ENCODE peak calls at places on chromosomes 4 and X, in seven cellular contexts. C is neural crest cell; X is mesothelial cell of epicardium; B is tibial artery; M is MM.1S; J is CD4-positive, alpha-beta T cell; Y is natural killer cell. Z is an unnamed sample.

GRCh38 chr4:150514709-150515108 is 67.2 kb upstream of the MAB21L2 start:
- DNase-seq in J (no peak), X (no peak), C (no peak), M (no peak), B (no peak), Y (no peak), Z (no peak)

GRCh38 chrX:96394566-96394965 is 290.1 kb upstream of the DIAPH2 start:
- DNase-seq in C (no peak), Y (no peak), B (no peak), M (no peak), X (no peak), J (no peak), Z (no peak)

GRCh38 chr4:86357608-86358007 is 2.2 kb downstream of the MAPK10 start:
- DNase-seq in Y (no peak), M (no peak), B (no peak), X (no peak), J (no peak), C (no peak), Z (no peak)

GRCh38 chr4:1843852-1844251 is 12.1 kb downstream of the LETM1 start:
- DNase-seq in J (no peak), M (no peak), C (no peak), B (peak), X (no peak), Y (no peak), Z (no peak)

GRCh38 chrX:150869450-150869849 is 29.0 kb downstream of the CD99L2 start:
- DNase-seq in J (no peak), C (no peak), M (no peak), X (no peak), B (no peak), Y (no peak), Z (no peak)

GRCh38 chrX:44431206-44431605 is 87.7 kb upstream of the EFHC2 start:
- DNase-seq in J (no peak), C (no peak), B (no peak), Y (no peak), X (no peak), M (no peak), Z (no peak)

GRCh38 chr4:143482753-143483362 is 30.6 kb upstream of the SMARCA5 start:
- DNase-seq in J (no peak), Y (no peak), C (peak), B (no peak), X (no peak), M (peak), Z (peak)

GRCh38 chrX:72100824-72101351 is 30.8 kb downstream of the RTL5 start:
- DNase-seq in Y (peak), M (peak), J (peak), C (no peak), X (no peak), B (no peak), Z (peak)

GRCh38 chr4:119795986-119796578 is 167.5 kb upstream of the PDE5A start:
- DNase-seq in J (no peak), X (no peak), M (no peak), C (no peak), Y (no peak), B (no peak), Z (no peak)

GRCh38 chr4:134501973-134502372 is 300.4 kb upstream of the PABPC4L start:
- DNase-seq in C (no peak), Y (no peak), M (no peak), X (no peak), J (no peak), B (no peak), Z (no peak)

GRCh38 chrX:49862093-49862492 is 17.2 kb upstream of the USP27X start:
- DNase-seq in X (no peak), Y (no peak), M (no peak), B (no peak), C (no peak), J (no peak), Z (no peak)

GRCh38 chr4:174853629-174854028 is 24.6 kb upstream of the GLRA3 start:
- DNase-seq in Y (no peak), B (no peak), M (no peak), J (no peak), C (no peak), X (no peak), Z (no peak)

GRCh38 chr4:145619639-145619996 is 433 bp downstream of the MMAA start:
- DNase-seq in C (no peak), B (peak), X (no peak), Y (no peak), M (no peak), J (peak), Z (no peak)

GRCh38 chr4:37157403-37158167 is 87.0 kb upstream of the NWD2 start:
- DNase-seq in Y (no peak), C (no peak), J (no peak), M (no peak), B (no peak), X (no peak), Z (no peak)

GRCh38 chrX:126985960-126986359 is 166.4 kb downstream of the PRR32 start:
- DNase-seq in M (no peak), B (no peak), J (no peak), Y (no peak), X (no peak), C (no peak), Z (no peak)

GRCh38 chr4:127781303-127782024 is 658 bp upstream of the HSPA4L start:
- DNase-seq in C (no peak), Y (no peak), M (no peak), B (peak), J (no peak), X (no peak), Z (no peak)

GRCh38 chr4:147948336-147948735 is 216.4 kb downstream of the ARHGAP10 start:
- DNase-seq in Y (no peak), J (no peak), B (no peak), C (no peak), M (no peak), X (no peak), Z (no peak)

GRCh38 chrX:119757979-119758681 is at the start of gene SOWAHD:
- DNase-seq in Y (no peak), M (peak), C (peak), J (no peak), X (peak), B (peak), Z (peak)

GRCh38 chr4:92520563-92520962 is 216.8 kb downstream of the GRID2 start:
- DNase-seq in B (no peak), M (no peak), Y (no peak), X (no peak), C (no peak), J (no peak), Z (no peak)

GRCh38 chr4:118849867-118850812 is 14.2 kb upstream of the SEC24D start:
- DNase-seq in J (no peak), X (no peak), B (no peak), M (peak), Y (no peak), C (no peak), Z (peak)

GRCh38 chrX:115912372-115912897 is 258.1 kb upstream of the AGTR2 start:
- DNase-seq in B (no peak), M (peak), Y (no peak), C (no peak), X (no peak), J (no peak), Z (peak)

GRCh38 chrX:49079489-49080428 is at the start of gene WDR45:
- DNase-seq in Y (peak), M (peak), B (peak), C (peak), J (peak), X (peak), Z (peak)

GRCh38 chr4:69689530-69690111 is 36.6 kb upstream of the UGT2A1 start:
- DNase-seq in C (no peak), B (no peak), X (no peak), J (no peak), Y (no peak), M (peak), Z (peak)

GRCh38 chrX:149837639-149838038 is 43.3 kb upstream of the MAGEA8 start:
- DNase-seq in M (no peak), B (no peak), X (no peak), Y (no peak), C (no peak), J (no peak), Z (no peak)

GRCh38 chr4:85798011-85798770 is 323.2 kb downstream of the ARHGAP24 start:
- DNase-seq in Y (no peak), C (no peak), J (no peak), M (no peak), X (no peak), B (no peak), Z (no peak)

GRCh38 chr4:40201898-40202297 is 5.1 kb downstream of the RHOH start:
- DNase-seq in M (no peak), X (no peak), C (no peak), B (no peak), Y (no peak), J (no peak), Z (no peak)

GRCh38 chr4:153260553-153261306 is 56.5 kb downstream of the TRIM2 start:
- DNase-seq in C (no peak), B (no peak), X (no peak), M (no peak), J (no peak), Y (no peak), Z (no peak)

GRCh38 chr4:20761382-20761781 is 61.1 kb downstream of the PACRGL start:
- DNase-seq in J (no peak), C (no peak), Y (no peak), X (no peak), M (no peak), B (no peak), Z (no peak)

GRCh38 chrX:47568656-47569295 is 7.8 kb downstream of the ARAF start:
- DNase-seq in X (no peak), M (no peak), B (no peak), Y (no peak), C (peak), J (peak), Z (no peak)
- TF ChIP-seq CTCF in X (peak), M (peak), B (peak), Y (no peak), C (peak), J (peak), Z (peak)

GRCh38 chrX:118637997-118638396 is 89.4 kb upstream of the IL13RA1 start:
- DNase-seq in J (no peak), Y (no peak), B (no peak), X (no peak), C (no peak), M (no peak), Z (no peak)
- TF ChIP-seq CTCF in J (no peak), Y (no peak), B (no peak), X (no peak), C (peak), M (no peak), Z (no peak)

DNA sequence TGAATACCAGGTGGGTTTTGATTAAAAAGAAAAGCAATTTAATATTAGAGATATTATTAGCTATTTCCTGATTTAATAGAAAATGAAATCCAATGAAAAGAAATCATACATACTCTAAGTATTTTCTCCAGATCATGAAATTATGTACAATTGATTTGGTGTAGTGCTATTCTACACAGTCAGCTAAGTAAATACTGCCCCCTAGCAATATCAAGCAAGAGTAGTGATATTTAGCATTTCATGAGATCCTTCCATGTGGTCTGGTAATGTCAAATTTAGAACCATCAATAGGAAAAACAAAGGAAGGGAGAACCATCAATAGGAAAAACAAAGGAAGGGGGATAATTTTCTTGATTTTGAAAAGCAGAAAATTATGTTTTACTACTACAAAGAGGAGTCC is 114.6 kb downstream of the TBCK start:
- DNase-seq in Y (no peak), B (no peak), C (no peak), M (peak), X (no peak), J (no peak), Z (no peak)
- TF ChIP-seq CTCF in Y (peak), B (peak), C (peak), M (peak), X (no peak), J (peak), Z (no peak)

GRCh38 chr4:158254328-158254727 is 44.0 kb downstream of the TMEM144 start:
- DNase-seq in B (no peak), X (no peak), J (no peak), C (no peak), M (peak), Y (no peak), Z (no peak)

GRCh38 chr4:158255727-158256324 is 45.5 kb downstream of the TMEM144 start:
- DNase-seq in X (no peak), C (no peak), J (no peak), M (peak), B (no peak), Y (no peak), Z (peak)

GRCh38 chr4:158250321-158250720 is 40.0 kb downstream of the TMEM144 start:
- DNase-seq in C (no peak), M (no peak), B (no peak), J (no peak), Y (no peak), X (no peak), Z (no peak)

DNA sequence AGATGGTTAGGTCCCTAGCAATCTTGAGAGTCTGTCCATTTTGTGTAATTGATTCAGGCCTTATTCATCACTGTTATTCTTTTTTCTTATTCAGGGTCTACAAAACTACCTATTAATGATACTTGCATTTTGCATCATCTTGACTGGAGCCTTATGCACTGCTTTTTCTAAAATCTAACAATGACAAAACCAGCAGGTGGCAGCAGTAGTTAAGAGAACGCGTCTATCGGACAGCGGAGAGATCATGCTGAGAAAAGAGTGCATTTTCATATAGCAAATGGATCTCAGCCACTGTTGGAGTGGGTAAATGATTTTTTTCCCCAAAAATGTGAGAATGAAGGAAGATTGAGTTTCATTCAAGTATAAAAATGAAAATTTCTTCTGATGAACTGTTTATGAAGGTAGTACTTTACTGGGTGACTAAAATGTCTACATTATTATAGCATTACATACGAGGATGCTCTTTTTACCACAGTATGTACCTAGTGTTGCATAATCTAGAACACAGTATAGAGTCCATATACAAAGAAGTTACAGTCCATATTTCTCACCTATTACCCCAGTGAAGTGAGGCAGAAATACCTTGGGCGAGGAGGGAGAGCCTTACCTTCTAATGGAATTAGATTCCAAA is 43.2 kb downstream of the TMEM144 start:
- DNase-seq in B (no peak), M (peak), C (peak), J (peak), X (peak), Y (no peak), Z (peak)
- TF ChIP-seq CTCF in B (peak), M (peak), C (peak), J (peak), X (peak), Y (peak), Z (peak)